ENCODE peak calls at places on chromosomes 7 and 10, in five cellular contexts. F, M, T, O and R are unnamed samples.

GRCh38 chr7:130959743-130960207 is 225.8 kb upstream of the KLF14 start:
- DNase-seq in O (no peak), M (no peak), T (no peak), F (no peak), R (no peak)

GRCh38 chr10:98916751-98917150 is 318.9 kb downstream of the HPSE2 start:
- DNase-seq in M (no peak), F (no peak), T (no peak), O (no peak), R (no peak)

GRCh38 chr7:93442478-93443224 is 131.9 kb downstream of the CALCR start:
- DNase-seq in T (no peak), O (peak), M (peak), F (no peak), R (no peak)

GRCh38 chr7:143882611-143883078 is 19.3 kb downstream of the TCAF1 start:
- DNase-seq in O (no peak), M (peak), F (peak), T (peak), R (peak)

GRCh38 chr7:90563286-90563685 is 32.8 kb upstream of the CDK14 start:
- DNase-seq in M (no peak), O (no peak), T (no peak), F (no peak), R (no peak)

GRCh38 chr7:42691030-42691639 is 220.7 kb downstream of the C7orf25 start:
- DNase-seq in T (peak), M (no peak), F (no peak), O (peak), R (no peak)

GRCh38 chr10:98258683-98259454 is 9.1 kb downstream of the LOXL4 start:
- DNase-seq in T (peak), F (no peak), M (peak), O (no peak), R (no peak)

GRCh38 chr7:27611043-27611442 is 51.6 kb downstream of the HIBADH start:
- DNase-seq in M (no peak), T (no peak), O (no peak), F (no peak), R (no peak)

GRCh38 chr10:78255796-78256638 is 222.4 kb downstream of the RPS24 start:
- DNase-seq in F (no peak), M (no peak), T (no peak), O (peak), R (peak)

GRCh38 chr10:103197891-103198290 is 4.8 kb upstream of the NT5C2 start:
- DNase-seq in F (no peak), M (no peak), T (no peak), O (no peak), R (no peak)

GRCh38 chr7:145105561-145105960 is 269.7 kb upstream of the TPK1 start:
- DNase-seq in F (no peak), T (no peak), O (no peak), M (no peak), R (no peak)

GRCh38 chr7:3149231-3149960 is 105.7 kb upstream of the CARD11 start:
- DNase-seq in M (no peak), O (no peak), T (no peak), F (no peak), R (no peak)

GRCh38 chr7:156179872-156180390 is 367.7 kb upstream of the SHH start:
- DNase-seq in F (no peak), M (no peak), O (no peak), T (no peak), R (no peak)

GRCh38 chr7:112205348-112206237 is 606 bp downstream of the DOCK4 start:
- DNase-seq in M (no peak), F (peak), T (peak), O (peak), R (peak)

GRCh38 chr10:53453196-53453595 is 680.6 kb upstream of the MBL2 start:
- DNase-seq in F (no peak), M (no peak), O (no peak), T (no peak), R (no peak)

GRCh38 chr10:61798711-61799110 is 102.8 kb upstream of the ARID5B start:
- DNase-seq in T (no peak), F (no peak), O (no peak), M (no peak), R (no peak)

GRCh38 chr7:17368856-17369520 is 70.5 kb downstream of the AHR start:
- DNase-seq in T (peak), M (no peak), O (no peak), F (no peak), R (no peak)

GRCh38 chr10:128035557-128035973 is 90.7 kb downstream of the MKI67 start:
- DNase-seq in F (peak), O (peak), M (peak), T (no peak), R (no peak)

GRCh38 chr10:67602268-67602950 is 93.6 kb downstream of the CTNNA3 start:
- DNase-seq in M (no peak), T (no peak), O (no peak), F (no peak), R (no peak)

GRCh38 chr10:73439055-73439454 is 5.7 kb upstream of the MSS51 start:
- DNase-seq in F (no peak), O (no peak), T (no peak), M (no peak), R (no peak)

GRCh38 chr7:32506266-32507054 is 11.2 kb downstream of the AVL9 start:
- DNase-seq in M (no peak), F (no peak), O (no peak), T (no peak), R (no peak)

GRCh38 chr7:131355917-131356777 is 28.5 kb downstream of the MKLN1 start:
- DNase-seq in O (peak), F (no peak), M (no peak), T (no peak), R (no peak)

GRCh38 chr7:33874943-33875342 is 30.4 kb upstream of the BMPER start:
- DNase-seq in F (no peak), M (no peak), O (no peak), T (no peak), R (no peak)

GRCh38 chr7:4681922-4682620 is at the start of gene FOXK1:
- DNase-seq in F (peak), O (peak), T (peak), M (peak), R (no peak)

GRCh38 chr7:107473975-107474598 is 4.2 kb downstream of the GPR22 start:
- DNase-seq in M (no peak), O (no peak), T (no peak), F (no peak), R (no peak)

GRCh38 chr7:6423942-6424701 is 23.6 kb downstream of the DAGLB start:
- DNase-seq in O (peak), T (no peak), M (no peak), F (no peak), R (no peak)

GRCh38 chr10:58440484-58440883 is 55.3 kb downstream of the TFAM start:
- DNase-seq in F (no peak), M (no peak), T (no peak), O (no peak), R (no peak)

GRCh38 chr10:69968830-69969229 is 83.8 kb upstream of the MACROH2A2 start:
- DNase-seq in O (no peak), F (no peak), M (no peak), T (no peak), R (no peak)
- TF ChIP-seq CTCF in O (no peak), F (no peak), M (no peak), T (no peak), R (no peak)

GRCh38 chr7:125061-125471 is 67.3 kb upstream of the FAM20C start:
- DNase-seq in M (no peak), F (no peak), T (no peak), O (no peak), R (no peak)

GRCh38 chr7:126368-126767 is 66.0 kb upstream of the FAM20C start:
- DNase-seq in F (no peak), O (no peak), M (no peak), T (no peak), R (no peak)

GRCh38 chr7:125661-126060 is 66.7 kb upstream of the FAM20C start:
- DNase-seq in M (no peak), O (no peak), T (no peak), F (no peak), R (no peak)

GRCh38 chr7:123237-123636 is 69.1 kb upstream of the FAM20C start:
- DNase-seq in M (no peak), F (no peak), O (no peak), T (no peak), R (no peak)

DNA sequence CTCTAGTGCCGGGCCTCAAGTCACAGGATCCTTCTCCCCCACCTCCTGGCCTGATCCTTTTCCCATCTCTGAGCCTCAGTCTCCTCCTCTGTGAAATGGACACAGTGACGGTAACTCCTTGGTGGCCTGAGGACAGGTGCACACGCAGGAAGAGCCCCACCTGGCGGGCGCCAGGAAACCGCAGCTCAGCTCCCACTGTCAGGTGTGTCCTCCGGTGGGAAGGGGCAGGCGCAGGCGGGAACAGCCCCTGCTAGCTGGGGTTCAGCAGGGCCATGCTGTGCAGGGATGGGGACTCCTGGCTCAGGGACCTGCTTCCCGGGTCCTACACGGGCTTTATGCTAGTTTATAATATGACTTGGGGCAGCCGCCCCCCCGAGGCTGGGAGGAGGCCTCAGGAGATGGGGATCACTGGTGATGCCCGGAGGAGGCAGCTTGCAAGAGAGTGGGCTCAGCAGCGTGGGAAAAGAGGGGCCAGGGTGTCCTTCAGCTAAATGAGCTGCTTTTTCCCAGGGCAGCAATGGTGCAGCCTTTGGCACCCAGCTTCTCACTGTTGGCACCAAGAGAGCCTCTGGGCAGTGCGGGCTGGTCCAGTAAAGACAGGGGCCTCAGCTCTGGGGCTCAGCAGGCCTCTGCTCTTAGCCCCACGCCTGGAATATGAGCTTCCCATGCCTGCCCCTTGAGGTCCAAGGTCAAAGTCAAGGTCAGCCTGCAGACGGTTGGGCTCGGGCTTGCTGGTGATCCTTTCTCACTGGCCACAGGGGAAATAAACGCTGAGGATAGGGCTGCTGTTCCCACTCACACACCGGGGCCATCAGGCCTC is 68.0 kb upstream of the FAM20C start:
- DNase-seq in F (no peak), O (no peak), M (no peak), T (no peak), R (no peak)
- TF ChIP-seq CTCF in F (no peak), O (no peak), M (no peak), T (no peak), R (no peak)

GRCh38 chr7:1536768-1537630 is 6.5 kb downstream of the MAFK start:
- DNase-seq in F (peak), M (no peak), T (peak), O (peak), R (peak)

GRCh38 chr7:1535100-1535458 is 4.6 kb downstream of the MAFK start:
- DNase-seq in M (no peak), T (no peak), O (no peak), F (no peak), R (no peak)

GRCh38 chr7:1537631-1538412 is 7.3 kb downstream of the MAFK start:
- DNase-seq in O (peak), M (no peak), F (peak), T (peak), R (peak)

GRCh38 chr7:1535695-1536094 is 5.2 kb downstream of the MAFK start:
- DNase-seq in O (no peak), M (no peak), T (no peak), F (no peak), R (no peak)

DNA sequence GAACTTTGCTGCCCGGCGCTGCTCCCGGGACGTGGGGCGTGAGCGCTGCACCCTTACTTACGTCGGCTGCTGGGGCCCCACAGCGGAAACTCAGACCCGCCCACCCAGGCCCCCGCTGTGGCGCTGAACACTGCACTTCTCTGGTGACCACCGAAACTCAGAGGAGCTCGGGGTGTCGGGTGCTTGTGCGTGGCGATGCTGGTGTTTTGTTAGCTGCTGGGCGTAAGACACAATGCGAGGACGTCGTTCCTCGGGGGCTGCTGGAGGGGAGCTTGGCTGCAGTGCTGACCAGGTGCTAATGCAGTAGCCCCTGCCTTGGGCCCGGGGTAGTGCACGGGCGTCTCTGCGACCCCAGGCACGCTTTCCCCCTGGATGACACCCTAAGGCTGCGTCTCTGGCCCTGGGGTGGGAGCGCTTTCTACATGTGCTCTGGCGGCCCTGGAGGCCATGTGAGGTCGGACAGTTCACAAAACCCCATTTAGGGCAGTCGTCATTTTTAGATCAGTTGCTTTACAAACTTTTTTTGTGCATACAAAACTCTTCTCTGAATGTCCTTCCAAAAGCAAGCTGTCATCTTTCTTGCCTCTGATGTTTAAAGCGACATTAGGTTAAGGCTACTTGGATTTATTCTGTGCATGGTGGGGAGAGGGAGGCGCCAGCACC is 5.7 kb downstream of the MAFK start:
- DNase-seq in O (no peak), T (peak), F (no peak), M (no peak), R (no peak)
- TF ChIP-seq CTCF in O (no peak), T (no peak), F (no peak), M (no peak), R (no peak)

GRCh38 chr7:11341285-11341944 is 367.7 kb downstream of the PHF14 start:
- DNase-seq in O (peak), M (no peak), F (no peak), T (no peak), R (peak)
- TF ChIP-seq CTCF in O (no peak), M (no peak), F (peak), T (peak), R (peak)

DNA sequence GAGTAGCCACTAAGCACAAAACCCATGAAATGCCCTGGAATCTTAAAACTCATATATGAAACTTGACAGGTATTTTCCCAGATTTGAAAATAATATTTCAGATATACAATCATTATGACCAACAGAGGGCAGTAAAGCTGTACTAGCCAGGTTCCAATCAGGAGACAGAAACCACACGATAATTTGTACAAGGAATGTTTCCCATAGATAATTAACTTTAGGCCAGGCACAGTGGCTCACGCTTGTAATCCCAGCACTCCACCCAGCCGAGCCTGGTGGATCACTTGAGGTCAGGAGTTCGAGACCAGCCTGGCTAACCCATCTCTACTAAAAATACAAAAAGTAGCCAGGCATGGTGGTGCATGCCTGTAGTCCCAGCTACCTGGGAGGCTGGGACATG is 31.0 kb upstream of the NUB1 start:
- DNase-seq in M (no peak), T (no peak), F (no peak), O (no peak), R (no peak)
- TF ChIP-seq CTCF in M (peak), T (peak), F (peak), O (no peak), R (no peak)

GRCh38 chr7:47535033-47535703 is 46.7 kb downstream of the TNS3 start:
- DNase-seq in M (no peak), T (no peak), O (no peak), F (no peak), R (no peak)
- TF ChIP-seq CTCF in M (no peak), T (no peak), O (no peak), F (no peak), R (no peak)

GRCh38 chr7:50119815-50120637 is 27.0 kb upstream of the ZPBP start:
- DNase-seq in M (peak), F (no peak), T (no peak), O (no peak), R (no peak)
- TF ChIP-seq CTCF in M (no peak), F (no peak), T (no peak), O (no peak), R (no peak)

GRCh38 chr10:116055252-116055918 is 217.6 kb downstream of the GFRA1 start:
- DNase-seq in F (peak), O (no peak), T (no peak), M (no peak), R (no peak)
- TF ChIP-seq CTCF in F (no peak), O (no peak), T (no peak), M (no peak), R (no peak)

DNA sequence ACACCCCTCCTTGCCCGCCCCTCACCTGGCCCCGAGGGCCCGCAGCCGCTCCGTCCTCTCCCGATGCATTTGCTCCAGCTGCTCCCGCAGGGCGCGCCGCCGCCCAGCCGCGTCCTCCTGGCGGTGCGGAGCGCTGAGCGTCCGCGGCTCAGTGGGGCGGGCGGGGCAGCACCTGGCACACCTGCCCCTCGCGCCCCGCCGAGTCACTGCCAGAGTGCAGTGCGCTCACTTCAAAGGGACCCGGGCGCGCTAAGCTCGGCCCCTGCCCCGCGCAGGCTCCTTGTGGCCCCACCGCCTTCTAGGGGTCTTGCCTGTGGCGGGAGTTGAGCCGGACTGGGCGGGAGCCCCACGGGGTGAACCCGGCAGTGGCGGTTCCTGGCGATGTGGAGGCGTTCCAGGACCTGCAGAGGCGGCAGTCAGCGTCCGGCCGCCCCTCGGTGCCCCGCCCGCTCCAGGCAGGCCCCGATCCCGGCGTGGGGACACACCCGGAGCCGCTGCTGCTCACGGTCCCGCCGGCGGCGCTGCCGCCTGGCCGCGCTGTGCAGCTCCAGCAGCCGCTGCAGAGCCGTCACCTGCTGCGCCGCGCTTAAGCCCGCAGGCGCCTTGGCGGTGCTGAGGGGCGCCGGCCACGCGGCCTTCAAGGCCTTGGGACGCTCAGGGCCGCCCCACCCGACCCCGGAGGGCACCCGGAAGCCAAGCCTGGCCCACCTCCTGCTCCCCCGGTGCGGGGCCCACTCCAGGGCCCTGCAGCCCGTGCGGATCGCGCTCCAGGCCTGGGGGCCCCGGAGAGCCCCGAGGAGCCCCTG is 6.7 kb downstream of the ATP6V1F start:
- DNase-seq in F (peak), M (peak), O (peak), T (peak), R (peak)
- TF ChIP-seq CTCF in F (peak), M (no peak), O (peak), T (no peak), R (peak)